ENCODE peak calls at places on chromosomes 13 and 19, in nine cellular contexts. J is prostate gland; V is colonic mucosa; D is tibial artery; E is heart left ventricle; R is tibial nerve; I is K562; C is uterus; U is CD8-positive, alpha-beta T cell. B is an unnamed sample.

GRCh38 chr13:104114111-104114510 is 1047.9 kb upstream of the SLC10A2 start:
- DNase-seq in J (no peak), V (no peak), D (no peak), E (no peak), R (no peak), I (no peak), C (no peak), U (no peak), B (no peak)

GRCh38 chr19:40423227-40423566 is 2.6 kb downstream of the SERTAD1 start:
- DNase-seq in J (no peak), V (no peak), D (no peak), E (no peak), R (no peak), I (no peak), C (no peak), U (no peak), B (no peak)

GRCh38 chr19:3336680-3337523 is 29.5 kb upstream of the NFIC start:
- DNase-seq in J (peak), V (peak), D (peak), E (peak), R (peak), I (no peak), C (peak), U (no peak), B (no peak)

GRCh38 chr19:46860125-46860845 is 512 bp upstream of the ARHGAP35 start:
- DNase-seq in J (peak), V (peak), D (peak), E (peak), R (peak), I (peak), C (peak), U (peak), B (peak)

GRCh38 chr13:33931397-33931987 is 113.5 kb downstream of the RFC3 start:
- DNase-seq in J (peak), V (no peak), D (no peak), E (no peak), R (no peak), I (peak), C (no peak), U (no peak), B (peak)

GRCh38 chr13:20170931-20171330 is 10.1 kb upstream of the GJA3 start:
- DNase-seq in J (no peak), V (no peak), D (no peak), E (no peak), R (no peak), I (no peak), C (no peak), U (no peak), B (no peak)

GRCh38 chr13:29125145-29125933 is 305.2 kb downstream of the MTUS2 start:
- DNase-seq in J (no peak), V (no peak), D (no peak), E (no peak), R (no peak), I (no peak), C (no peak), U (no peak), B (no peak)

GRCh38 chr13:52414963-52415362 is 9.0 kb upstream of the THSD1 start:
- DNase-seq in J (no peak), V (no peak), D (no peak), E (no peak), R (no peak), I (no peak), C (no peak), U (no peak), B (no peak)

GRCh38 chr13:50991624-50992610 is 82.3 kb downstream of the RNASEH2B start:
- DNase-seq in J (no peak), V (no peak), D (no peak), E (no peak), R (no peak), I (no peak), C (no peak), U (no peak), B (no peak)

GRCh38 chr13:23432589-23432988 is 913 bp downstream of the SACS start:
- DNase-seq in J (no peak), V (no peak), D (no peak), E (no peak), R (no peak), I (no peak), C (no peak), U (no peak), B (no peak)
- H3K27ac ChIP-seq in J (no peak), V (no peak), D (peak), E (no peak), R (no peak), I (no peak), C (peak), U (no peak), B (no peak)

GRCh38 chr13:97229699-97230098 is 7.6 kb downstream of the MBNL2 start:
- DNase-seq in J (no peak), V (no peak), D (no peak), E (no peak), R (no peak), I (no peak), C (no peak), U (no peak), B (no peak)
- H3K27ac ChIP-seq in J (no peak), V (no peak), D (no peak), E (no peak), R (no peak), I (no peak), C (no peak), U (no peak), B (no peak)

DNA sequence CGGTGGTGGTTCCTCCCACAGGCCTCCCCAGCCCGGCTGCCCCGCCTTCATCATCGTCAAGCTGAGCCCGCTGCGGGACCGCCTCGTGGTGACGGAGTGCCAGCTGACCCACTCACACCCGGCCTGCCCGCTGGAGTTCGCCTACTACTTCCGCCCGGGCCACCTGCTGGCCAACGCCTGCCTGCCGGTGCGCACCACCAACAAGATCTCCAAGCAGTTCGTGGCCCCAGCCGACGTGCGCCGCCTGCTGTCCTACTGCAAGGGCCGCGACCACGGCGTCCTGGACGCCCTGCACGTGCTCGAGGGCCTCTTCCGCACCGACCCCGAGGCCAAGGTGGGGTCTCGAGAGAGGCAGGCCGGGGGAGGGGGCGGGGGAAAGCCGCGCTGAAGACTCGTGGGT is 12.0 kb downstream of the ZSWIM9 start:
- DNase-seq in J (no peak), V (no peak), D (no peak), E (peak), R (no peak), I (no peak), C (no peak), U (no peak), B (no peak)
- H3K27ac ChIP-seq in J (no peak), V (no peak), D (no peak), E (no peak), R (no peak), I (no peak), C (no peak), U (no peak), B (no peak)

DNA sequence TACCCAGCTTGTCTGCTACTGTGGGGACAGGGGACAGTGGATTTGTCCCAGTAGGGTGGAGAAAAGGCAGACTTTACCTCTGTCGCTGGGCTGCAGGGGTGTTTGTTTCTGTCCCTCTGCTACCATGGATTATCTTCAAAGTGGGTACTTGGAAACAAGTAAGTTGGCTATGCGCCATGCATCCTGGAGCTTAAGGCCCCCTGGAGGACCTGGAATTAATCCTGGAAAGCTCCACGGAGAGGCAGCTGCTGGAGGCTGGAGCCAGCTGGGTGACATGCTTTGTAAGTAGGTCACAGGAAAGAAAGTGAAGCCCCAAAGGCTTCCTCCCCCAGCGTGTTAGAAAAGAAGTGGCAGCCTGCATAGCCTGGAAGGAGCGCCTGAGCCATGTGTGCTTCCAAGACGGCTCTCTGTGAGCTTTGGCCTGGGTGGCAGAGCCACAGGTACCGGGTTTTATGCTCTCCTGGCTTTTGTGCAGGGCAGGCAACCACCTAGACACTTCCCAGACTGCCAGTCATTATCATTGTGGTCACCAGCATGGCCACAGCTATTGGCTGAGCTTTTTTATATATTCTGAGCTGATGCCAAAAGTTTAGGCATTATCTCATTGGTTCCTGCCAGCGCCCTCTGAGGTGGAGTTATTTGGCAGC is 9.5 kb downstream of the B3GLCT start:
- DNase-seq in J (peak), V (no peak), D (no peak), E (peak), R (no peak), I (peak), C (peak), U (no peak), B (peak)
- H3K27ac ChIP-seq in J (no peak), V (no peak), D (peak), E (peak), R (peak), I (no peak), C (peak), U (no peak), B (peak)

DNA sequence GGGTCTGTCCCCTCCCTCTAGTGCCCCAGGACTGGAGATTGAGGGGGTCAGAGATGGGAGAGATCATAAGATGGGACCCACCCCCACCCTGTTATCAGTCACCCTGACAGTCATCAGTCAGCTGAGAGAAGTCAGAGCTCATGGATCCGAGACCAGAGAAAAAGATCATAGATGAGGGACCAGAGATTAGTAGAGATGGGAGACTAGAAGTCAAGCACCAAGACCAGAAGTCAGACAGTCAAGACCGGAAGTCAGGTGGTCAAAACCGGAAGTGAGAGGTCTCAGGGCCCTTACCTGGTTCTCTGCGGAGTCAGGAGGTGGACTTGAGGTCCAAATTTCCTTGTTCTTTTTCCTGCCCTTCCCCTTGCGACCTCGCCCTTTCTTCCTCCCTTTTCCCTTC is 7.0 kb downstream of the COL5A3 start:
- DNase-seq in J (no peak), V (no peak), D (no peak), E (no peak), R (no peak), I (no peak), C (no peak), U (no peak), B (no peak)
- H3K27ac ChIP-seq in J (no peak), V (no peak), D (no peak), E (no peak), R (peak), I (no peak), C (no peak), U (no peak), B (no peak)

GRCh38 chr19:13079542-13079986 is 23.1 kb downstream of the LYL1 start:
- DNase-seq in J (no peak), V (peak), D (no peak), E (no peak), R (no peak), I (peak), C (peak), U (no peak), B (no peak)
- H3K27ac ChIP-seq in J (peak), V (peak), D (peak), E (peak), R (peak), I (peak), C (peak), U (no peak), B (peak)

DNA sequence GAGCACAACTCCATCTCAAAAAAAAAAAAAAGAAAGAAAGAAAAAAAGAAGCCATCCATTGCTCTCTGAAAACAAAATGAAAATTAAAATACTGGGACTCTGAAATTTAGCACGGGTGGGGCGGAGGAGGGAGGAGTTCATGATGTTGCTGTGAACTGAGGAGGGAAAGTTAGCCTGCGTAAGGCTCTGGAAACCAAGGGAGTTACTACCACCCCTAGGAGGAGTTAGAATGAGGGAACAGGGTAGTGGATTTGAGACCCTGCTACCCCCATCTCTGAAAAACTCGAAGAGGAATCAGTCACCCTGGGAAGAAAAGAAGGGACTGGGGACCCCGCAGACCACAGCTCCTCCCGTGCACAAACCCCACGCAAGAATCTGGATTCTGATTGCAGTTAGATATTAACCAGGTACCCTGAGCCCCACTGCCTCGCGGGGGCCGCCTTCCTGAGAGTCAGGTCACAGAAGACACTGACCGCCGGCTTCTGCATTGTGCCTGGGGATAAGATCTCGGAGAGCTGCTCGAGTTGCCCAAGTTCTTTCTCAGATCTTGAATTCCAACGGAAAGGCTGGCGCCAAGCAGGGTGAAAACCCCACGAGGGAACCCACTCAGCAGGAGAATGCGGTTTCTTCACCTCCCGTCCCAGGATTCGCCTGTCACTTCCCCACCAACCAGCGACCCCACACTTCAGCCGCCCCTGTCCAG is 941 bp downstream of the ZNF442 start:
- DNase-seq in J (peak), V (peak), D (peak), E (no peak), R (no peak), I (peak), C (peak), U (no peak), B (no peak)
- H3K27ac ChIP-seq in J (peak), V (no peak), D (peak), E (peak), R (peak), I (peak), C (peak), U (peak), B (no peak)

GRCh38 chr19:49359851-49360845 is 2.1 kb downstream of the TEAD2 start:
- DNase-seq in J (no peak), V (no peak), D (no peak), E (no peak), R (no peak), I (no peak), C (no peak), U (no peak), B (no peak)
- H3K27ac ChIP-seq in J (no peak), V (no peak), D (peak), E (no peak), R (peak), I (no peak), C (peak), U (no peak), B (peak)